ENCODE peak calls at places on chromosomes 16 and 17, in six cellular contexts. H, R, V, Y, D and S are unnamed samples.
A peak's percentile ranks its signal among the peaks of the same experiment; 100 is the strongest.

GRCh38 chr16:48965391-48965790 is 316.2 kb downstream of the CBLN1 start:
- DNase-seq in H (no peak), R (no peak), V (no peak), Y (no peak), D (no peak), S (no peak)

GRCh38 chr17:78780852-78781338 is 1.2 kb downstream of the CYTH1 start:
- DNase-seq in H (no peak), R (no peak), V (no peak), Y (no peak), D (no peak), S (no peak)

GRCh38 chr16:2142942-2143868 is 5.2 kb upstream of the RAB26 start:
- DNase-seq in H (peak; percentile 43), R (peak; percentile 49), V (no peak), Y (no peak), D (no peak), S (no peak)

GRCh38 chr16:85928411-85928820 is 29.5 kb downstream of the IRF8 start:
- DNase-seq in H (no peak), R (no peak), V (no peak), Y (no peak), D (no peak), S (no peak)

GRCh38 chr17:43813386-43813785 is 19.6 kb downstream of the MPP3 start:
- DNase-seq in H (no peak), R (no peak), V (no peak), Y (no peak), D (no peak), S (no peak)

GRCh38 chr17:28570716-28571254 is 539 bp downstream of the PIGS start:
- DNase-seq in H (peak; percentile 66), R (peak; percentile 63), V (no peak), Y (peak; percentile 47), D (no peak), S (no peak)

GRCh38 chr16:1331712-1332617 is 1.5 kb upstream of the BAIAP3 start:
- DNase-seq in H (peak; percentile 74), R (peak; percentile 91), V (peak; percentile 39), Y (peak; percentile 92), D (peak; percentile 33), S (peak; percentile 90)

GRCh38 chr16:84360170-84360569 is 8.2 kb upstream of the ATP2C2 start:
- DNase-seq in H (no peak), R (no peak), V (no peak), Y (no peak), D (no peak), S (no peak)

GRCh38 chr17:72193395-72194106 is 72.7 kb downstream of the SOX9 start:
- DNase-seq in H (no peak), R (no peak), V (no peak), Y (no peak), D (no peak), S (no peak)

GRCh38 chr16:47538472-47538871 is 77.3 kb downstream of the PHKB start:
- DNase-seq in H (no peak), R (no peak), V (no peak), Y (peak; percentile 92), D (no peak), S (no peak)

GRCh38 chr17:63701477-63702222 is 1.7 kb upstream of the LIMD2 start:
- DNase-seq in H (peak; percentile 29), R (no peak), V (no peak), Y (no peak), D (no peak), S (no peak)

GRCh38 chr17:77308768-77309726 is 168.3 kb downstream of the SEC14L1 start:
- DNase-seq in H (no peak), R (no peak), V (no peak), Y (no peak), D (no peak), S (no peak)

GRCh38 chr16:69495821-69496220 is 69.9 kb upstream of the NFAT5 start:
- DNase-seq in H (no peak), R (no peak), V (no peak), Y (no peak), D (no peak), S (no peak)

GRCh38 chr17:34254651-34255380 is at the start of gene CCL2:
- DNase-seq in H (no peak), R (peak; percentile 56), V (no peak), Y (no peak), D (no peak), S (peak; percentile 67)

GRCh38 chr17:14688134-14688533 is 387.3 kb downstream of the HS3ST3B1 start:
- DNase-seq in H (no peak), R (no peak), V (no peak), Y (no peak), D (no peak), S (no peak)

DNA sequence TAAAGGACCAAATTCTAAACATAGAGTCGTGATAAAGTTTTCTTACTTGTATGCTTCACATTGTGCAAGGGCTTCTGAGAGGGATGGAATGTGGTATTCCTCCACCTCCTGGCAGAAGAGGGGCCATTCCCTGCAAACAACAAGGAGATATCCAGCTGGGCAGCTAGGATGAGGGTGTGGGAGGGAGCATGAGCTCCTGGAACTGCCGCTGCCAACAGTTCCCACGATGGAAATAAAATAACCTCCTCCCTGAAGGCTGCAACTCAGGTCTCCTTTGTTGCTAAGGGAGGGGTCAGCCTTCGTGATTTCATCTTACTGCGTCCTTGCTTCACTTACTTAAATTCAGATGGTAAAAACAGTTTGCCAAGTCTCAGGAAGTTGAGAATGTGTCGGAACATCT is 15.6 kb downstream of the PLEKHG4 start:
- DNase-seq in H (no peak), R (no peak), V (no peak), Y (no peak), D (no peak), S (no peak)
- TF ChIP-seq ZNF274 in H (no peak), R (no peak), V (no peak), Y (no peak), D (no peak), S (no peak)

DNA sequence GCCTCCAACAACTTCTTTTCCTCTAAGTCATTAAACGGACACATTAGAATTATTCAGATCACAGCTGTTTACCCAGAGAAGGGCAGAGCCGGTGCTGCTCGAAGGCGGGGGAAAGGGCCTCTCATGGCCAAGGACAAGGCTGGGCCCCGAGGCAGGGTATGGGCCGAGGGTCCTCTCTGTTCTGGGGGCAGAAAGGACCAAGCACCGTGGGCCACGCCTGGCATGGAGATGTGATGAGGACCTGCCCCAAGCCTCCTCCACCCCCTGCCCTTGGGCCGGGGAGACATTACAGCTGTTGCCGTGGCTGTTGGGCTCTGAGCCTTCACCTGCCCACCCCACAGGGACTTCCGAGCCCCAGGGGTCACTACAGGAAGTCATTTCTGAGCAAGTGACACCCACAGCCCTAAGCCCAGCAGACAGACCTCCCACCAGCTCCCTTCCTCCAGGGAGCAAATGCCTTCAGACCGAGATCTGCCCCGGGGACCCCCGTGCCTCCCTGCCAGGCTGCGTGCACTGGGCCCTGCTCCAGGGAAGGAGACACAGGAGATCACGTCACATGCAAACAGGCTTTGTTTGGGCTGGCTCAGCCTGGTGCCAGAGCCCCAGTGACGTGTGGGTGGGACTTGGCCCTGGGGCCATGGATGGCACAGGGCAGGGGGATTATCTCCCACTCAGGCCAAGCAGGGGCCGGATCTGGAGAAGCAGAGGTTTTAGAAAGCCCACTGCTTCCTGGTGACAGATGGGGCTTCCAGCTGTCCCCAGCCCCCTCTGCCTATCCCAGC is 652 bp upstream of the PVALEF start:
- DNase-seq in H (no peak), R (no peak), V (no peak), Y (peak; percentile 49), D (no peak), S (no peak)
- H3K4me3 ChIP-seq in H (no peak overlapping the region), R (no peak overlapping the region), V (no peak overlapping the region), Y (peak overlapping the region; percentile 95), D (no peak overlapping the region), S (no peak overlapping the region)

GRCh38 chr16:75251280-75252048 is at the start of gene BCAR1:
- DNase-seq in H (peak; percentile 96), R (peak; percentile 89), V (no peak), Y (peak; percentile 86), D (no peak), S (peak; percentile 84)
- TF ChIP-seq YY1 in H (peak; percentile 56), R (peak; percentile 16), V (no peak), Y (peak; percentile 71), D (peak; percentile 18), S (no peak)

DNA sequence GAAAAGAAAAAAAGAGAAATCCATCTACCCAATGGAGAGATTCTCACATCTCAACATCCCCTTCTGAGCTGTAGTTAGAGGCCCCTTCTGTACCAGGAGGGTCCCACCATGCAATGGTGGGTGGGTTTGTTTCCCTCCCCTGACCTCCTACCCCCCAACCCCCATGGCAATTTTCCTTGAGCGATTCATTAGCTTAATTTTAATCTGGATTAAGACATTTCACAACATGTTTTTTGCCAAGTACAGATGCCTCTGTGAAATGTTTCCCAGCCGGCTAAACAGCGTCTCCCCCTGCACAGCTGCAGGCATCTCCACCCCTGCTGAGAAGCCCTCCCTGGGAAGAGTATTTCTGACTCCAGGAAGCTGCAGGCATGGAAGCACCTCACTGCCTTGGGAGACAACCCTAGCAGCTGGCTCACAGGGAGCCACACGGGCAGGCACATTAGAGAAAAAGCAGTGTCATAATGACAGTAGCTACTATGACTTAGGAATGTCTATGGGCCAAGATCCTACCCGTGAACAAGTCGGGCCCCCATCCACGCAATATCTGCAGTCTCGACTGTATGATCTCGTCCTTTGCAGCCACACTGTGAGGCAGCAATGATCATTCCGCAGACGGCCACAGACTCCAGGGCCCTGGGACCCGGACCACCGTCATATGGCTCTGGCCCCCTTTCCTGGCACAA is 117.3 kb downstream of the ADCY9 start:
- DNase-seq in H (no peak), R (no peak), V (no peak), Y (no peak), D (no peak), S (no peak)
- TF ChIP-seq ZNF274 in H (no peak), R (no peak), V (no peak), Y (no peak), D (no peak), S (no peak)

GRCh38 chr16:27377666-27378485 is 24.1 kb upstream of the IL21R start:
- DNase-seq in H (no peak), R (no peak), V (peak; percentile 72), Y (no peak), D (no peak), S (no peak)
- H3K4me3 ChIP-seq in H (no peak overlapping the region), R (no peak overlapping the region), V (peak overlapping the region; percentile 16), Y (no peak overlapping the region), D (no peak overlapping the region), S (no peak overlapping the region)

DNA sequence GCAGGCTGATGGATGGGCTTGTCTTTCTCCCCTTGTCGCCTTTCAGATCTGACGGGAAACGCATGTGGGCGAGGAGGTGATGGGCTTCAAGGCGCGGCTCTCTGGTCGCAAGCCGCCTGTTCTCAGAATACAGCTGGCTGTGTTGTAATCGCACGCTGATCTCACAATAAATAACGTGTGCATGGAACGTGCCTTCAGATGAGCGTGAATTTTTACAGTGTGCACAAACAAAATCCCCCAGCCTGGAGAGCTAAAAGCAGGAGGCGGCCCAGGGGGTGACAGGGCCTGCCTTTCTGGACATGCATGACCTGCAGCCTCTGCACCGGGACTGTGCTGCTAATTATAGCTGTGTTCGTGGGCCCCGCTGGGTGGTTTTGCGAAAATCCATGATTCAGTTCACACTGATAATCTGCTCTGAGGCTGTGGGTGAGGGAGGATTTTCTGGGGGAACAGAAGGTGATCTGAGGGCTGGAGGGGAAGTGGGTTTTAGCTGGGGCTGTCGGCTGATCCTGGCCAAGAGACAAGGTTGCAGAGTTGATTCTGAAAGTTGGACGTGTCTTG is 187.7 kb upstream of the ZNF469 start:
- DNase-seq in H (no peak), R (no peak), V (no peak), Y (no peak), D (no peak), S (no peak)
- TF ChIP-seq YY1 in H (no peak), R (no peak), V (no peak), Y (no peak), D (no peak), S (no peak)